ENCODE peak calls at places on chromosome 20, in eight cellular contexts. E, S, M, G, B, X, F and U are unnamed samples.
A peak's percentile ranks its signal among the peaks of the same experiment; 100 is the strongest.

GRCh38 chr20:20360464-20360863 is 7.4 kb upstream of the INSM1 start:
- DNase-seq in X (peak; percentile 75), S (peak; percentile 39), B (no peak), F (peak; percentile 53), G (no peak), M (no peak), E (peak; percentile 40), U (peak; percentile 45)

GRCh38 chr20:61516398-61517208 is 264.5 kb downstream of the CDH4 start:
- DNase-seq in S (no peak), B (no peak), G (peak; percentile 46), M (no peak), E (no peak), F (no peak), X (no peak), U (no peak)

GRCh38 chr20:31720486-31721407 is 1.9 kb downstream of the BCL2L1 start:
- DNase-seq in G (no peak), M (no peak), X (peak; percentile 30), F (no peak), S (no peak), E (no peak), B (no peak), U (peak; percentile 36)

GRCh38 chr20:44025756-44026155 is 111.1 kb downstream of the TOX2 start:
- DNase-seq in F (no peak), G (no peak), M (no peak), S (no peak), B (no peak), E (no peak), X (no peak), U (no peak)

GRCh38 chr20:23509580-23509913 is 18.6 kb downstream of the CST8 start:
- DNase-seq in F (no peak), X (no peak), S (no peak), B (no peak), G (no peak), M (no peak), E (no peak), U (no peak)

GRCh38 chr20:51696304-51697118 is 71.7 kb downstream of the ATP9A start:
- DNase-seq in E (no peak), X (no peak), S (no peak), M (no peak), B (no peak), G (no peak), F (no peak), U (no peak)

GRCh38 chr20:10321138-10321717 is 102.6 kb downstream of the SNAP25 start:
- DNase-seq in X (no peak), E (no peak), F (no peak), B (no peak), G (no peak), S (no peak), M (no peak), U (no peak)

GRCh38 chr20:12175538-12175937 is 257.8 kb downstream of the BTBD3 start:
- DNase-seq in S (no peak), B (no peak), E (no peak), F (no peak), M (no peak), G (no peak), X (no peak), U (no peak)

GRCh38 chr20:25695532-25696383 is 895 bp downstream of the ZNF337 start:
- DNase-seq in X (peak; percentile 31), F (no peak), B (no peak), E (no peak), S (no peak), M (no peak), G (no peak), U (no peak)

GRCh38 chr20:25696384-25697131 is at the start of gene ZNF337:
- DNase-seq in X (peak; percentile 95), F (peak; percentile 84), G (peak; percentile 98), B (peak; percentile 97), M (peak; percentile 90), S (peak; percentile 62), E (peak; percentile 93), U (peak; percentile 95)

GRCh38 chr20:25692499-25692898 is 4.2 kb downstream of the ZNF337 start:
- DNase-seq in S (no peak), M (no peak), X (peak; percentile 24), F (peak; percentile 12), E (no peak), G (no peak), B (no peak), U (no peak)

GRCh38 chr20:25699914-25700313 is 3.3 kb upstream of the ZNF337 start:
- DNase-seq in S (no peak), F (no peak), B (no peak), M (no peak), E (no peak), G (no peak), X (no peak), U (no peak)

DNA sequence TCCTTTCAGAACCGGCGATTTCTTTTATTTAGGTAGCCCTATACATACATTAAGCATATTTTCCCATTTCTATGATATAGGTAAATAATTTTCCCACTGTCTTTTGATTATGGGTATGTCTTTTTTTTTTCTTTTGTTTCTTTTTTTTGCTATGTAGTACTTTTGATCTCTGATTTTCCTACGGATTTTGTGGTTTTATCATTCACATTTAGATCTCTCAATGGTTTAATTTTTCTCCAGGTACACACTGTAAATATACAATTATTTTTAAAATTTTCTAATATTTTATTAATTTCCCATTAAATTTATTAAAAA is 436 bp upstream of the ZNF337 start:
- DNase-seq in B (no peak), G (no peak), F (no peak), E (no peak), S (no peak), X (no peak), M (no peak), U (no peak)
- H3K4me3 ChIP-seq in B (peak overlapping the region; percentile 94), G (peak overlapping the region; percentile 84), F (peak overlapping the region; percentile 76), E (peak overlapping the region; percentile 89), S (peak overlapping the region; percentile 77), X (peak overlapping the region; percentile 70), M (peak overlapping the region; percentile 86), U (peak overlapping the region; percentile 91)

DNA sequence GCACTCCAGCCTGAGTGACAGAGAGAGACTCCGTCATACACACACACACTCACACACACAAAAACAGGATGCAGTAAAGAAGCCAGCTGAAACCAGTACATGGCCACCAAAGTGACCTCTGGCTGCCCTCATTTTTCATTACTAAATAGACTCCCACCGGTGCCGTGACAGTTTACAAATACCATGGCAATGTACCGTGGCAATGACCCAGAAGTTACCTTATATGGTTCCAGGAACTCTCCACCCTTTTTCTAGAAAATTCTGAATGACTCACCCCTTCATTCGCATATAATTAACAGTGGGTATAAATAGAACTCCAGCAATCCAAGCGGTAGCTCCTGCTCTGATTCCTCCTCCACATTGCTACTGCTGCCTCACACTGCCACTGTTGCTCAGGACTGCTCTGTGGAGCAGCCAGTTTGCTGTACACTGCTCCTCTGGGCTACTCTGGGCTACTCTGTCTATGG is 57.7 kb downstream of the SNX5 start:
- DNase-seq in X (peak; percentile 30), E (no peak), S (no peak), M (no peak), F (peak; percentile 27), G (no peak), B (no peak), U (no peak)
- TF ChIP-seq POLR2AphosphoS5 in X (no peak), E (no peak), S (no peak), M (no peak), F (peak; percentile 53), G (peak; percentile 39), B (peak; percentile 76), U (no peak)

DNA sequence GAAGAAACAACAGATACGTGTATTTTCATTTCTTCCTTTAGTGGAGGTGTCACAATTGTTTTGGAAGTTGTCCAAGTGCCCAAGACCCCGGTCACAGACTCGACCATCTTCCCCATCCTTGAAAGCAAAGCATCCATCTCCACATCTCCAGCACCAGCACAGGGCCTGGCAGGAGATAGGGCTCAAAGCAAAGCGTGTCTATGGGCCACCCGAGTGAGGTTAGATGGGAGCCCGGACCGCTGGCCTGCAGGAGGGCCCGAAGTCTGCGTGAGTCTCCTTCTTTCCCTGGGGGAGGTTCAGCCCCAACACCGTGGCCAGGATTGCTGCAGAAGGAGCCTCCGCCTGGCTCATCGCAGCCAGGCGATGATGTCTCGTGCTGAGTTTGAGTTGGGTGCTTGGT is 83.5 kb upstream of the SULF2 start:
- DNase-seq in S (no peak), G (no peak), M (no peak), X (no peak), B (no peak), F (no peak), E (no peak), U (no peak)
- H3K27me3 ChIP-seq in S (peaks cover 11% of the 10 kb centered on the region), G (no peaks in the 10 kb centered on the region), M (no peaks in the 10 kb centered on the region), X (no peaks in the 10 kb centered on the region), B (no peaks in the 10 kb centered on the region), F (peaks cover 40% of the 10 kb centered on the region), E (peaks cover 24% of the 10 kb centered on the region), U (no peaks in the 10 kb centered on the region)

DNA sequence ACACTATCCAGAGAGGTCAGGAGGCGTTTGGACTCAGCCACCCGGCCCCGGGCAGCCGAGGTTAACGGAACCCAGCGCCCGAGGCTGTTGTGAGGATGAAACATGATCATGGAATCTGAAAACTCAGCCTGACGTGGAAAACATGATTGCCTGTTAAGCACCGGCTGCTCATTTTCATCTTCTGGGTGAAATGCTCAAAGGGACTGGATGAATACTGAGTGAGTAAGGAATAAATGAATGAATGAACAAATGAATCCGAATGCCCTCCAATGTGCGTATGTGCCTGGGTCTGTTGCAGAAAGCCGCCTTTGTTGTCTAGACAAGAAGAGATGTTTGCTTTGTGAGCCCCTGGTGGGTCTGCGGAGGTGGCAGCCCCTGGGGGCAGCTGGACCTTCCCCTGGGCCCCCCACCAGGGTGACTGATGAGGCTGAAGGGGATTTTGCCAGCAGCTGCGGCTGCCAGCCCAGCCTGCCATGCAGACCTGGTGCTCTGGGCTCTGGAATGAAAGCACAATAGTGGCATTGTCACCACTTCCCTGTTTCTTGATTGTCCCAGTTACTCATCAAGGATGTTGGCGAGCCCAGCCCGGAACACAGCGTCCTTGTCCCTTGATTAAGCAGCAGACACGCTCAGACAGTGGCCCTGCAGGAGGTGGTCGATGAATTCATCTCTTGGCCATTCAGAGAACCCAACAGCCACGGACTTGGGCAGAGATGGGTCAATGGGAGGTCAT is 211.1 kb downstream of the ANKRD60 start:
- DNase-seq in X (no peak), M (peak; percentile 81), S (peak; percentile 58), F (no peak), E (peak; percentile 89), G (peak; percentile 72), B (no peak), U (peak; percentile 39)
- H3K4me3 ChIP-seq in X (no peak overlapping the region), M (peak overlapping the region; percentile 35), S (no peak overlapping the region), F (no peak overlapping the region), E (peak overlapping the region; percentile 11), G (no peak overlapping the region), B (no peak overlapping the region), U (no peak overlapping the region)

DNA sequence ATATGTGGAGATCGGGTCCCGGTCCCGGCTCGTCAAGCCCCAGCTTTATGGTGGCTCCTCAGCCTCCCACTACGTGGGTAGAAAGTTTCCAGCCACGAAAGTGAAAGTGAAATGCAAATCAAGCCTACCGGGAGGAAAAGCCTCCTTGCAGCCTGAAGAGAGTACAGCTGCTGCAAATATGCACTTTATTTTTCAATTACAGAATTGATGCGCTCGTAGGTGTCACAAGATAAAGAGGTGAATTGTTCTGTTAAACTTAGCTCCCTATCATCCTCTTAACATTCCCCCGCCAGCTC is 379 bp upstream of the PCNA start:
- DNase-seq in M (no peak), G (no peak), B (no peak), S (no peak), E (no peak), F (no peak), X (no peak), U (no peak)
- TF ChIP-seq POLR2AphosphoS5 in M (peak; percentile 0), G (no peak), B (no peak), S (no peak), E (no peak), F (no peak), X (no peak), U (no peak)

GRCh38 chr20:40769677-40770285 is 80.7 kb upstream of the MAFB start:
- DNase-seq in B (no peak), F (no peak), G (no peak), E (no peak), X (no peak), M (no peak), S (no peak), U (no peak)
- H3K27me3 ChIP-seq in B (no peaks in the 10 kb centered on the region), F (peaks cover 2% of the 10 kb centered on the region), G (peaks cover 7% of the 10 kb centered on the region), E (no peaks in the 10 kb centered on the region), X (no peaks in the 10 kb centered on the region), M (no peaks in the 10 kb centered on the region), S (no peaks in the 10 kb centered on the region), U (no peaks in the 10 kb centered on the region)